ENCODE peak calls at places on chromosomes 11 and 22, in six cellular contexts. T is type B pancreatic cell, V is kidney epithelial cell, Z is heart left ventricle, C is GM10248, K is HFFc6. R is an unnamed sample.

GRCh38 chr11:29153078-29153477 is 863.8 kb downstream of the KCNA4 start:
- DNase-seq in C (no peak), K (no peak), V (no peak), T (no peak), Z (no peak), R (no peak)

GRCh38 chr11:125701858-125702621 is 21.4 kb upstream of the ACRV1 start:
- DNase-seq in K (no peak), T (no peak), C (no peak), Z (no peak), V (no peak), R (no peak)

GRCh38 chr11:101880208-101880607 is 34.6 kb upstream of the CEP126 start:
- DNase-seq in V (peak; percentile 51), C (peak; percentile 7), Z (no peak), K (peak; percentile 34), T (no peak), R (no peak)

GRCh38 chr22:27380826-27381225 is 420.7 kb downstream of the MN1 start:
- DNase-seq in V (no peak), Z (no peak), T (peak; percentile 16), C (no peak), K (no peak), R (no peak)

GRCh38 chr11:102950622-102951081 is 4.9 kb downstream of the MMP13 start:
- DNase-seq in Z (no peak), C (no peak), T (no peak), K (peak; percentile 8), V (no peak), R (peak; percentile 81)

GRCh38 chr11:115496892-115497291 is 7.3 kb downstream of the CADM1 start:
- DNase-seq in Z (no peak), K (no peak), T (no peak), C (no peak), V (no peak), R (no peak)

GRCh38 chr11:20355221-20356219 is 8.0 kb upstream of the HTATIP2 start:
- DNase-seq in Z (no peak), C (peak; percentile 24), V (no peak), T (no peak), K (peak; percentile 50), R (no peak)

GRCh38 chr11:68684385-68685356 is at the start of gene GAL:
- DNase-seq in K (no peak), V (no peak), C (no peak), T (no peak), Z (no peak), R (no peak)

GRCh38 chr22:42635531-42635930 is 4.9 kb downstream of the ATP5MGL start:
- DNase-seq in T (no peak), Z (peak; percentile 77), V (peak; percentile 82), C (no peak), K (peak; percentile 92), R (peak; percentile 81)

GRCh38 chr22:23817146-23817545 is 21.7 kb downstream of the DERL3 start:
- DNase-seq in V (no peak), T (no peak), C (no peak), Z (no peak), K (no peak), R (no peak)

GRCh38 chr11:45154276-45154675 is 7.8 kb downstream of the PRDM11 start:
- DNase-seq in T (peak; percentile 58), Z (no peak), C (no peak), V (no peak), K (no peak), R (no peak)

GRCh38 chr22:42313804-42314581 is 43.5 kb upstream of the TCF20 start:
- DNase-seq in C (peak; percentile 65), Z (no peak), K (no peak), T (no peak), V (peak; percentile 35), R (no peak)

GRCh38 chr11:64744544-64745218 is 739 bp upstream of the RASGRP2 start:
- DNase-seq in C (peak; percentile 52), T (no peak), K (no peak), Z (no peak), V (no peak), R (no peak)

GRCh38 chr11:68774188-68774585 is 22.9 kb upstream of the TESMIN start:
- DNase-seq in T (no peak), V (no peak), C (no peak), K (no peak), Z (no peak), R (no peak)

GRCh38 chr11:36056160-36056751 is 112.4 kb downstream of the LDLRAD3 start:
- DNase-seq in T (no peak), K (peak; percentile 16), V (no peak), C (peak; percentile 20), Z (no peak), R (no peak)

GRCh38 chr11:45233121-45233803 is 52.9 kb downstream of the SYT13 start:
- DNase-seq in T (no peak), V (no peak), C (peak; percentile 86), Z (peak; percentile 51), K (peak; percentile 32), R (peak; percentile 5)

GRCh38 chr11:118618991-118619375 is 11.6 kb downstream of the PHLDB1 start:
- DNase-seq in V (no peak), T (no peak), K (peak; percentile 70), C (no peak), Z (peak; percentile 62), R (no peak)

GRCh38 chr11:125662689-125663088 is 18.0 kb downstream of the ACRV1 start:
- DNase-seq in V (no peak), K (no peak), C (no peak), Z (no peak), T (no peak), R (no peak)

GRCh38 chr11:119701591-119702260 is 27.3 kb downstream of the NECTIN1 start:
- DNase-seq in C (no peak), Z (no peak), K (no peak), V (no peak), T (no peak), R (no peak)

GRCh38 chr11:17579451-17579850 is 32.4 kb downstream of the OTOG start:
- DNase-seq in K (no peak), C (no peak), Z (no peak), T (peak; percentile 47), V (no peak), R (no peak)

GRCh38 chr11:17580271-17580670 is 33.2 kb downstream of the OTOG start:
- DNase-seq in V (no peak), C (no peak), K (no peak), T (no peak), Z (no peak), R (no peak)

GRCh38 chr11:17581732-17582053 is 34.6 kb downstream of the OTOG start:
- DNase-seq in V (no peak), C (no peak), Z (no peak), T (no peak), K (no peak), R (no peak)

GRCh38 chr11:17578958-17579357 is 31.9 kb downstream of the OTOG start:
- DNase-seq in Z (no peak), V (no peak), K (no peak), C (no peak), T (peak; percentile 64), R (no peak)

DNA sequence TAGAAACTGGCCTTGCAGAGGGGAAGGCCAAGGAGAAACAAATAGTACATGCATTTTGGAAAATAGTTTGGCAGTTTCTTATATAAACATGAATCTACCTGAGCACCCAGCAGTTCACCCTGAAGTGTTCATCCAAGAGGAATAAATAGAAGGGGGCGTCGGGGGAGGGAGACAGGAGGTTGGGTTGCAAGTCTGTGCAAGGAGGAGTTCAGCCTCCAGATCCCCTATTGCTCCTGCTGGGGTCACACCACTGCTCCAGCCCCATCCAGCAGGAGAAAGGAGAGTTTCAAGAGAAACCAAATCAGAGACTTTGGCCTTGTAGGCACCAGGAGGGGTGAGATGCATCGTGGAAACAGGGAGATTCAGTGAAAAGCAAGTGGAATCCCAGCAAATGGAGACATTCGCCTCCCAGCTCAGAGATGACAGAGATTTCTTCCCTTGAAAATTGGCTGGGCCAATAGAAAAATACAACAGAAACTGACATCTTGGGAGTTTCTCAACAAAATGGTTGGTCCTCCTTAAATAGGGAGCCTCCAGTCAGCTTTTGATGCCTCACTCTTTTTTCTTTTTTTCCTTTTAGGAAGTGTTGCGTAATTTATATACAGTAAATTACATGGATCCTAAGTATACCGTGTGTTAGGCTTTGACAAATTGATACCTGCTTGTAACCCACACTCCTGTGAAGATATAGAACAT is 34.1 kb downstream of the OTOG start:
- DNase-seq in C (no peak), K (no peak), Z (no peak), T (peak; percentile 42), V (no peak), R (no peak)
- TF ChIP-seq CTCF in C (no peak), K (no peak), Z (no peak), T (no peak), V (no peak), R (no peak)

GRCh38 chr22:46848227-46848626 is 85.8 kb downstream of the TBC1D22A start:
- DNase-seq in C (no peak), T (no peak), Z (no peak), K (peak; percentile 33), V (no peak), R (no peak)
- TF ChIP-seq CTCF in C (no peak), T (no peak), Z (no peak), K (no peak), V (no peak), R (no peak)

GRCh38 chr11:61140416-61140815 is 20.8 kb downstream of the VPS37C start:
- DNase-seq in T (no peak), K (no peak), Z (no peak), V (no peak), C (no peak), R (no peak)

GRCh38 chr11:61139391-61139790 is 21.8 kb downstream of the VPS37C start:
- DNase-seq in C (no peak), K (no peak), V (no peak), Z (no peak), T (no peak), R (no peak)

GRCh38 chr11:61142424-61142823 is 18.8 kb downstream of the VPS37C start:
- DNase-seq in K (no peak), T (no peak), V (no peak), Z (no peak), C (no peak), R (no peak)

GRCh38 chr11:61138940-61139339 is 22.3 kb downstream of the VPS37C start:
- DNase-seq in C (no peak), V (no peak), T (no peak), K (no peak), Z (peak; percentile 33), R (no peak)

GRCh38 chr11:61141601-61142028 is 19.6 kb downstream of the VPS37C start:
- DNase-seq in Z (no peak), T (peak; percentile 81), V (no peak), K (no peak), C (no peak), R (no peak)
- TF ChIP-seq CTCF in Z (no peak), T (no peak), V (no peak), K (no peak), C (no peak), R (no peak)

DNA sequence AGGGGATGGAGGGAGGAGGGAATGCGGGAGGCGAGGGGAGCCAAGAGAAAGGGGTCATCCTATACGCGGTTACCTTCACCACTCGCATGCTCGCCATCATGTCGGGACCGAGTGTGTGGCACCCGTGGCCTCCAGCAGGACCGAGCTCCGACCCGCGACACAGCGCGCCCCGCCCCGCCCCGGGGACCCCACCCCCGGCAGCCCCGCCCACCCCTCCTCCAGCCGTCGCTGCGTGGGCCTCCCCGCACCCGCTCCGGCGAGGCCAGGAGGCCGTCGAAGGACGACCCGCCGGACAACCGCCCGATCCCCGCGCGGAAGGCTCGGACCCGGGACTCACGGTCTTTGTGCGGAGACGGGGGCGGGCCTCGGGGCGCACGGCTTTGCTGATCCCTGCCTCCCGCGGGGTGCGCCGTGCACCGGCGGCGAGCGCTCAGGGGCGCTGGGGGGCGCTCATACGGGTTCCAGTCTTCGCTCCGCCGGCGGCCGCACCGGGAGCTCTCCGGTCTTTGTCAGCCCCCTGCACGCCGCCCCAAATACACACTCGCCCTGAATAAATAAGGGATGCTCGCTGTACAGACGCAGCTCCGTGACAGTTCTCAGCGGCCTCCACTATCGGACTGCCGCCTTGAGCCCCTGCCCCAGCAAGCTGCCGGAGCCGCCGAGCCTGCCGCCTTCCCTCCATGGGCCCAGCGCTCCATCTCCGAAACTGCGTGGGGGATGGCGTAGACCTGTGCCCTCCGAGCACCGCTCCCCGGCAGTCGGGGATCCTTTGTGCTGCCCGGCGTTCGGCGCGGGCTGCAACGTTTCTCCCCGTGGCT is at the start of gene UBE2L6:
- DNase-seq in T (peak; percentile 77), K (peak; percentile 5), V (no peak), C (peak; percentile 79), Z (peak; percentile 56), R (no peak)
- TF ChIP-seq CTCF in T (no peak), K (no peak), V (no peak), C (peak; percentile 91), Z (peak; percentile 88), R (no peak)